ENCODE peak calls at places on chromosomes 11 and 22, in five cellular contexts. X, F, A, Q and L are unnamed samples.

GRCh38 chr11:78149646-78150045 is 10.2 kb upstream of the ALG8 start:
- DNase-seq in X (peak), F (no peak), A (no peak), Q (no peak), L (no peak)

GRCh38 chr11:93537022-93537421 is 6.2 kb downstream of the SMCO4 start:
- DNase-seq in X (no peak), F (no peak), A (no peak), Q (no peak), L (no peak)

GRCh38 chr22:19527861-19528417 is 3.7 kb upstream of the CLDN5 start:
- DNase-seq in X (no peak), F (no peak), A (no peak), Q (no peak), L (no peak)

GRCh38 chr11:121291896-121292502 is 572 bp upstream of the SC5D start:
- DNase-seq in X (no peak), F (peak), A (peak), Q (no peak), L (peak)

GRCh38 chr11:13352711-13353110 is 75.1 kb downstream of the BMAL1 start:
- DNase-seq in X (no peak), F (no peak), A (no peak), Q (no peak), L (no peak)

GRCh38 chr11:130909650-130910049 is 6.6 kb downstream of the SNX19 start:
- DNase-seq in X (no peak), F (no peak), A (no peak), Q (no peak), L (no peak)

GRCh38 chr11:118305726-118306125 is 1.2 kb downstream of the CD3E start:
- DNase-seq in X (no peak), F (no peak), A (no peak), Q (peak), L (no peak)

GRCh38 chr11:9787260-9787659 is 123.4 kb downstream of the SWAP70 start:
- DNase-seq in X (no peak), F (no peak), A (no peak), Q (no peak), L (no peak)

GRCh38 chr22:20027966-20028854 is 7.3 kb downstream of the TANGO2 start:
- DNase-seq in X (no peak), F (no peak), A (no peak), Q (no peak), L (no peak)

GRCh38 chr22:40602231-40602630 is 34.3 kb downstream of the MRTFA start:
- DNase-seq in X (no peak), F (no peak), A (no peak), Q (no peak), L (no peak)

DNA sequence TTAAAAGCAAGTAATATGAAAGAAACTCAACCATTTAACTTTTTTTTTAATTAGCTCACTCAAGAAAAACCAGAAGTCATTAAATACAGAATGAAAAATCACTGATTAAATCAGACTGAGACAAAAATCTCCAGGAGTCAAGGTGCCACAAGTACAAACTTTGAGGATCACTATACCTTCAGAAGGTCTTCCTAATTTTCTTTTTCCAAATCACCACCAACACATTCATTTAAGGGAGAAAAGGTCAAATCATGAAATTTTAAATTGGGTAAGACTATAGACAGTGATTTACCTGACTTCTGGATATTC is 32.3 kb downstream of the PITPNB start:
- DNase-seq in X (no peak), F (no peak), A (no peak), Q (no peak), L (no peak)
- TF ChIP-seq CTCF in X (no peak), F (no peak), A (no peak), Q (no peak), L (no peak)

GRCh38 chr11:11788067-11788710 is 53.6 kb upstream of the USP47 start:
- DNase-seq in X (no peak), F (no peak), A (no peak), Q (no peak), L (no peak)
- TF ChIP-seq CTCF in X (no peak), F (no peak), A (no peak), Q (no peak), L (no peak)

GRCh38 chr22:49632199-49633009 is 195.3 kb downstream of the BRD1 start:
- DNase-seq in X (no peak), F (peak), A (peak), Q (no peak), L (peak)
- TF ChIP-seq CTCF in X (peak), F (peak), A (peak), Q (no peak), L (peak)

DNA sequence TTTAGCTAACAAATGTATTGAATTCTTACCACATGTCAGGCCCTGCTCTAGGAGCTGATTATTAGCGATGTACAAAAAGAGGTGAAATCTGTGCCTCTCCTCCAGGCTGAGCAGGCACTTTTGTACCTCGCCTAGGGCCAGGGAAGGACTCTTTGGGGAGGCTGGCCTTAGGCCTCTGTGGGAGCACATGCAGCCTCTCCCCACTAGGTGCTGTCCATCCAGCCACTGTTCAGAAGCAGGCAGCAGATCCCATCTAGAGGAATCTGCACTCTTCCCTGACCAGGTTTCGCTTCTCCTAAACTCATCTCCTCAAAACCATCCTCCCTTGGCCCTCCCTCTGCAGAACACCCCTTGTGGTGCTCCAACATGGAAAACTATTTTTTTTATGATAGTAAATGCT is 51.9 kb upstream of the WT1 start:
- DNase-seq in X (no peak), F (peak), A (no peak), Q (no peak), L (no peak)
- TF ChIP-seq CTCF in X (no peak), F (peak), A (no peak), Q (no peak), L (no peak)

GRCh38 chr11:19767691-19768151 is 55.1 kb downstream of the NAV2 start:
- DNase-seq in X (no peak), F (peak), A (no peak), Q (no peak), L (no peak)
- TF ChIP-seq CTCF in X (no peak), F (no peak), A (no peak), Q (no peak), L (no peak)

GRCh38 chr11:44464741-44465140 is 100.7 kb upstream of the CD82 start:
- DNase-seq in X (no peak), F (no peak), A (no peak), Q (no peak), L (no peak)
- TF ChIP-seq CTCF in X (no peak), F (no peak), A (no peak), Q (no peak), L (no peak)